ENCODE peak calls at places on chromosomes 2 and 18, in ten cellular contexts. E is lung; F is CD8-positive, alpha-beta memory T cell; P is activated T-cell treated with anti-CD3 and anti-CD28 coated beads for 4 hours; U is B cell; M is neural crest cell; Y is activated T-helper 9 cell treated with anti-CD3 and anti-CD28 coated beads, Interleukin-2, amount 50 U/mL, for 16 hours; A is WERI-Rb-1; D is Peyer's patch; C is upper lobe of right lung. Q is an unnamed sample.

GRCh38 chr2:237591379-237591881 is 896 bp upstream of the RAB17 start:
- DNase-seq in D (no peak), U (no peak), E (peak; percentile 39), Y (no peak), C (peak; percentile 84), F (no peak), P (no peak), M (no peak), A (no peak), Q (no peak)

GRCh38 chr2:69582582-69583176 is 60.9 kb downstream of the AAK1 start:
- DNase-seq in F (no peak), D (no peak), E (no peak), U (no peak), A (no peak), C (no peak), Y (no peak), M (no peak), P (no peak), Q (peak; percentile 41)

GRCh38 chr2:189124175-189124574 is 55.4 kb downstream of the COL5A2 start:
- DNase-seq in P (no peak), M (no peak), U (no peak), A (no peak), D (no peak), C (no peak), F (no peak), E (no peak), Y (no peak), Q (no peak)

GRCh38 chr18:13246121-13246520 is 27.6 kb downstream of the LDLRAD4 start:
- DNase-seq in F (no peak), A (no peak), Y (no peak), C (peak; percentile 30), D (no peak), P (no peak), M (no peak), E (no peak), U (no peak), Q (no peak)

GRCh38 chr2:197205590-197206215 is 104.9 kb downstream of the ANKRD44 start:
- DNase-seq in U (peak; percentile 41), A (no peak), P (no peak), Y (peak; percentile 43), E (no peak), M (no peak), D (no peak), C (no peak), F (peak; percentile 86), Q (peak; percentile 79)

GRCh38 chr2:230765611-230766300 is 53.1 kb downstream of the CAB39 start:
- DNase-seq in C (no peak), U (no peak), A (no peak), P (no peak), M (no peak), E (no peak), Y (no peak), D (no peak), F (no peak), Q (no peak)

GRCh38 chr2:124810132-124810531 is 785.0 kb downstream of the CNTNAP5 start:
- DNase-seq in P (no peak), D (no peak), M (peak; percentile 29), U (no peak), Y (no peak), C (no peak), E (no peak), A (peak; percentile 76), F (no peak), Q (peak; percentile 37)

GRCh38 chr2:136114392-136114791 is 3.6 kb downstream of the CXCR4 start:
- DNase-seq in C (no peak), P (no peak), E (no peak), A (no peak), D (no peak), M (no peak), U (no peak), F (no peak), Y (no peak), Q (no peak)

GRCh38 chr2:197327776-197328169 is 17.2 kb upstream of the ANKRD44 start:
- DNase-seq in A (no peak), F (no peak), M (no peak), P (no peak), E (no peak), Y (no peak), D (no peak), U (no peak), C (no peak), Q (no peak)

GRCh38 chr18:35641467-35641866 is 59.9 kb downstream of the GALNT1 start:
- DNase-seq in C (no peak), M (no peak), U (no peak), A (no peak), P (no peak), Y (no peak), E (no peak), F (no peak), D (no peak), Q (no peak)

GRCh38 chr2:119520696-119521436 is 3.4 kb downstream of the SCTR start:
- DNase-seq in Y (no peak), M (no peak), U (no peak), P (no peak), F (no peak), A (no peak), D (no peak), C (no peak), E (no peak), Q (no peak)

GRCh38 chr2:238643400-238643907 is 204.4 kb upstream of the TWIST2 start:
- DNase-seq in D (no peak), E (no peak), C (no peak), A (no peak), P (no peak), M (no peak), U (no peak), Y (no peak), F (no peak), Q (no peak)

GRCh38 chr2:157244691-157245090 is 12.8 kb upstream of the GALNT5 start:
- DNase-seq in D (no peak), C (no peak), M (no peak), Y (no peak), F (no peak), A (peak; percentile 19), P (no peak), U (no peak), E (no peak), Q (no peak)

GRCh38 chr18:58604301-58604700 is 24.6 kb downstream of the ALPK2 start:
- DNase-seq in Y (no peak), U (no peak), A (no peak), D (no peak), E (no peak), M (no peak), C (no peak), F (no peak), P (no peak), Q (no peak)

GRCh38 chr2:113284481-113284880 is 5.8 kb upstream of the PAX8 start:
- DNase-seq in E (no peak), F (no peak), P (no peak), M (no peak), Y (no peak), A (no peak), D (no peak), U (no peak), C (no peak), Q (no peak)

GRCh38 chr2:190578158-190579057 is 43.9 kb upstream of the NEMP2 start:
- DNase-seq in E (peak; percentile 43), A (no peak), M (no peak), Y (no peak), P (peak; percentile 30), C (no peak), U (no peak), F (peak; percentile 22), D (peak; percentile 70), Q (no peak)

GRCh38 chr2:218271487-218271797 is 1.1 kb downstream of the PNKD start:
- DNase-seq in A (no peak), C (no peak), Y (no peak), F (no peak), P (no peak), M (no peak), U (no peak), D (no peak), E (no peak), Q (no peak)

GRCh38 chr18:63157293-63158011 is 162.1 kb downstream of the BCL2 start:
- DNase-seq in U (no peak), F (peak; percentile 38), C (no peak), M (no peak), P (no peak), Y (no peak), D (no peak), A (no peak), E (no peak), Q (peak; percentile 91)

GRCh38 chr2:49770919-49771318 is 616.6 kb upstream of the FSHR start:
- DNase-seq in E (no peak), P (no peak), D (peak; percentile 59), A (peak; percentile 81), U (no peak), M (peak; percentile 53), F (no peak), C (no peak), Y (no peak), Q (peak; percentile 54)

GRCh38 chr2:28202718-28203117 is 189.9 kb upstream of the FOSL2 start:
- DNase-seq in M (no peak), E (no peak), C (no peak), U (no peak), P (no peak), Y (no peak), D (no peak), A (no peak), F (no peak), Q (no peak)

GRCh38 chr2:85601771-85602475 is 575 bp downstream of the TMEM150A start:
- DNase-seq in A (peak; percentile 35), D (peak; percentile 83), C (peak; percentile 90), M (peak; percentile 32), Y (no peak), U (no peak), P (no peak), F (no peak), E (peak; percentile 73), Q (no peak)

GRCh38 chr18:69528439-69528838 is 127.8 kb downstream of the DOK6 start:
- DNase-seq in Y (no peak), F (no peak), U (no peak), M (no peak), E (no peak), P (no peak), D (no peak), A (no peak), C (no peak), Q (no peak)

GRCh38 chr18:27713727-27714080 is 463.2 kb downstream of the CDH2 start:
- DNase-seq in U (no peak), P (no peak), A (no peak), M (no peak), F (no peak), Y (no peak), C (no peak), E (no peak), D (no peak), Q (no peak)

GRCh38 chr18:26434887-26435286 is 113.5 kb downstream of the KCTD1 start:
- DNase-seq in P (no peak), Y (no peak), D (no peak), C (no peak), M (no peak), A (no peak), F (no peak), E (no peak), U (no peak), Q (no peak)

GRCh38 chr2:42566837-42567251 is 1.6 kb upstream of the MTA3 start:
- DNase-seq in P (no peak), D (no peak), E (no peak), M (no peak), C (no peak), A (no peak), U (no peak), Y (no peak), F (no peak), Q (peak; percentile 78)

GRCh38 chr2:68734688-68735525 is at the start of gene ARHGAP25:
- DNase-seq in M (no peak), A (no peak), D (no peak), F (peak; percentile 60), E (no peak), Y (peak; percentile 34), U (peak; percentile 38), C (no peak), P (no peak), Q (peak; percentile 83)

GRCh38 chr2:54941248-54941984 is 108.8 kb downstream of the RTN4 start:
- DNase-seq in D (no peak), P (no peak), E (no peak), C (no peak), F (no peak), Y (no peak), M (peak; percentile 24), U (no peak), A (no peak), Q (no peak)

GRCh38 chr2:794554-795244 is 117.5 kb upstream of the TMEM18 start:
- DNase-seq in P (no peak), M (no peak), U (no peak), E (no peak), F (no peak), C (no peak), D (no peak), Y (no peak), A (no peak), Q (no peak)